ENCODE peak calls at places on chromosomes 1 and 21, in ten cellular contexts. Y is gastrocnemius medialis, E is cardiac muscle cell, A is GM12864, W is astrocyte, R is astrocyte of the spinal cord, I is cardiac fibroblast, P is fibroblast of lung, Z is sigmoid colon, S is K562. T is an unnamed sample.

GRCh38 chr1:48214820-48215219 is 7.7 kb upstream of the SLC5A9 start:
- DNase-seq in Y (no peak), E (no peak), A (no peak), W (no peak), R (no peak), I (no peak), P (no peak), Z (no peak), S (no peak), T (no peak)

GRCh38 chr1:156104065-156104810 is 10.3 kb upstream of the LMNA start:
- DNase-seq in Y (peak), E (peak), A (no peak), W (peak), R (peak), I (peak), P (peak), Z (peak), S (no peak), T (peak)

GRCh38 chr1:88876573-88877335 is 14.6 kb downstream of the GTF2B start:
- DNase-seq in Y (no peak), E (no peak), A (no peak), W (no peak), R (no peak), I (peak), P (no peak), Z (no peak), S (no peak), T (no peak)

GRCh38 chr1:7608628-7609295 is 162.3 kb upstream of the VAMP3 start:
- DNase-seq in Y (no peak), E (no peak), A (no peak), W (no peak), R (no peak), I (no peak), P (peak), Z (peak), S (peak), T (no peak)

GRCh38 chr1:180131510-180131909 is 23.2 kb upstream of the QSOX1 start:
- DNase-seq in Y (no peak), E (no peak), A (no peak), W (peak), R (peak), I (peak), P (peak), Z (no peak), S (peak), T (no peak)

GRCh38 chr1:57797084-57797483 is 373.2 kb upstream of the DAB1 start:
- DNase-seq in Y (no peak), E (no peak), A (no peak), W (no peak), R (no peak), I (no peak), P (no peak), Z (no peak), S (no peak), T (no peak)

GRCh38 chr1:159869173-159869572 is 6.7 kb upstream of the VSIG8 start:
- DNase-seq in Y (no peak), E (no peak), A (no peak), W (peak), R (peak), I (peak), P (peak), Z (no peak), S (peak), T (no peak)

GRCh38 chr1:203796223-203796747 is 862 bp downstream of the ZBED6 start:
- DNase-seq in Y (no peak), E (peak), A (no peak), W (peak), R (peak), I (peak), P (peak), Z (no peak), S (peak), T (peak)

GRCh38 chr1:11921022-11921421 is 5.2 kb downstream of the KIAA2013 start:
- DNase-seq in Y (no peak), E (no peak), A (no peak), W (no peak), R (no peak), I (no peak), P (no peak), Z (no peak), S (no peak), T (no peak)

GRCh38 chr21:17769049-17769845 is 49.9 kb downstream of the C21orf91 start:
- DNase-seq in Y (no peak), E (no peak), A (no peak), W (no peak), R (peak), I (no peak), P (no peak), Z (no peak), S (no peak), T (no peak)

GRCh38 chr1:154411525-154411924 is 6.4 kb downstream of the IL6R start:
- DNase-seq in Y (no peak), E (no peak), A (no peak), W (no peak), R (no peak), I (no peak), P (no peak), Z (no peak), S (no peak), T (no peak)

GRCh38 chr1:198495635-198496034 is 44.8 kb downstream of the ATP6V1G3 start:
- DNase-seq in Y (no peak), E (no peak), A (no peak), W (peak), R (peak), I (no peak), P (peak), Z (no peak), S (no peak), T (no peak)

GRCh38 chr21:19684328-19684727 is 1280.7 kb upstream of the TMPRSS15 start:
- DNase-seq in Y (no peak), E (no peak), A (no peak), W (no peak), R (no peak), I (no peak), P (no peak), Z (no peak), S (no peak), T (no peak)

GRCh38 chr1:81670997-81671396 is 129.7 kb upstream of the ADGRL2 start:
- DNase-seq in Y (no peak), E (no peak), A (no peak), W (no peak), R (no peak), I (peak), P (no peak), Z (no peak), S (no peak), T (no peak)

DNA sequence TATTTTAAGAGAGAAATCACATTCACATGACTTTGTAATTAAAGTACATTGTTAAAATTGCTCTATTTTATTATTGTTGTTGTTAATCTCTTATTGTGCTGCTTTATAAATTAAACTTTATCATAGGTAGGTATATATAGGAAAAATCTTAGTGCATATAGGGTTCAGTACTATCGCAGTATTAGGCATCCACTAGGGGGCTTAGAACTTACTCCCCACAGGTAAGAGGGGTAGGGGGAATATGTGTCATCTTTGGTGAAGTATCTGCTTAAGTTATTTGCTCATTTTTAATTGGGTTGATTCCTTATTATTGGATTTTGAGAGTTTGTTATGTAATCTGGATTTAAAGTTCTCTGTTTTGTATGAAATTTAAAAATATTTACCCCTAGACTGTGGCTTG is 385.2 kb downstream of the DUSP10 start:
- DNase-seq in Y (no peak), E (no peak), A (no peak), W (no peak), R (no peak), I (no peak), P (no peak), Z (no peak), S (peak), T (peak)
- TF ChIP-seq CTCF in Y (no peak), E (no peak), A (peak), W (no peak), R (no peak), I (no peak), P (peak), Z (no peak), S (peak), T (peak)

GRCh38 chr1:19480282-19480681 is 5.1 kb downstream of the CAPZB start:
- DNase-seq in Y (no peak), E (no peak), A (no peak), W (no peak), R (no peak), I (no peak), P (no peak), Z (no peak), S (no peak), T (no peak)
- H3K4me3 ChIP-seq in Y (no peak), E (no peak), A (no peak), W (no peak), R (no peak), I (no peak), P (no peak), Z (no peak), S (no peak), T (no peak)

GRCh38 chr1:1550591-1551432 is 10.4 kb upstream of the TMEM240 start:
- DNase-seq in Y (peak), E (peak), A (no peak), W (no peak), R (peak), I (peak), P (no peak), Z (no peak), S (peak), T (no peak)
- TF ChIP-seq CTCF in Y (peak), E (peak), A (peak), W (peak), R (peak), I (peak), P (peak), Z (no peak), S (peak), T (no peak)

GRCh38 chr1:151718666-151719065 is 2.1 kb upstream of the CELF3 start:
- DNase-seq in Y (no peak), E (no peak), A (no peak), W (no peak), R (no peak), I (no peak), P (no peak), Z (no peak), S (no peak), T (no peak)

GRCh38 chr1:151720974-151721787 is at the start of gene RIIAD1:
- DNase-seq in Y (no peak), E (peak), A (peak), W (no peak), R (no peak), I (peak), P (peak), Z (no peak), S (no peak), T (peak)

GRCh38 chr1:151723726-151724370 is 2.5 kb downstream of the RIIAD1 start:
- DNase-seq in Y (no peak), E (no peak), A (no peak), W (no peak), R (no peak), I (no peak), P (no peak), Z (no peak), S (no peak), T (no peak)

GRCh38 chr1:151720190-151720953 is 950 bp upstream of the RIIAD1 start:
- DNase-seq in Y (no peak), E (peak), A (peak), W (no peak), R (peak), I (peak), P (peak), Z (no peak), S (no peak), T (peak)

DNA sequence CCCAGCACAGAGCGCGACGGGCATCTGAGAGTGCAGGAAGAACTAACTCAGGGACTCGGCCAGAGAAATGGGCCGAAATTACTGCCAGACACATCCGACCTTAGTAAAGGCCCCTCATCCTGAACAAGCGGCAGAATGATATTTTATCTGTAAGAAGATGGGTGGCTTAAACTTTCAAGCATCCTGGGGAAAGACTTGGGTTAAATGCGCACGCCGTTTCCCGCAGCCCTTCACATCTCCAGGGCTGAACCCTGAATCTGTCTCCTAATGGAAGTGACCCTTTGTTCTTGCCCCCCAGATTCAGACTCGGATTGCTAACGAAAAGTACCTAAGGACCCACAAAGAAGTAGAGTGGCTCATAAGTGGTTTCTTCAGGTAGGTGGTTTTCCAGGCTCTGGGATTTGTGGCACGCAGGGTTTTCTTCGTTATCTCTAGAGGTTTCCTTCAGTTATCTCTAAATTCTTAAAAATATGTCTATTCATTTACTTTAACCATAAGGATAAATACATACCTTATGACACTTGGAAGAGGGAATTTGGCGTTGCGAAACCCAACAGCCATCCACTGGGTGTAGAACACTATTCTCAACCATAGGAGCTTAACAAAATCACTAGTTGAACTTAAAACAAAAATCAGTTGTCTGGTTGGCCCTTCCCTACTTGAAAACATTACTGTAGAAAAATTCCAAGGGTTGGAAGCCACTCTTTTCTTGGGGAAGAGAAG is 627 bp downstream of the RIIAD1 start:
- DNase-seq in Y (no peak), E (no peak), A (no peak), W (no peak), R (no peak), I (no peak), P (no peak), Z (no peak), S (no peak), T (no peak)
- H3K4me3 ChIP-seq in Y (peak), E (peak), A (peak), W (peak), R (peak), I (peak), P (peak), Z (peak), S (no peak), T (peak)

GRCh38 chr1:26774462-26774861 is 13.3 kb upstream of the PIGV start:
- DNase-seq in Y (no peak), E (no peak), A (no peak), W (no peak), R (no peak), I (no peak), P (no peak), Z (no peak), S (no peak), T (no peak)

GRCh38 chr1:26768755-26769154 is 19.0 kb upstream of the PIGV start:
- DNase-seq in Y (peak), E (no peak), A (no peak), W (peak), R (peak), I (peak), P (peak), Z (no peak), S (no peak), T (no peak)

GRCh38 chr1:26771643-26772321 is 16.0 kb upstream of the PIGV start:
- DNase-seq in Y (peak), E (no peak), A (no peak), W (peak), R (peak), I (peak), P (peak), Z (no peak), S (peak), T (peak)

GRCh38 chr1:26772687-26773086 is 15.1 kb upstream of the PIGV start:
- DNase-seq in Y (no peak), E (no peak), A (no peak), W (peak), R (peak), I (peak), P (peak), Z (no peak), S (no peak), T (no peak)

DNA sequence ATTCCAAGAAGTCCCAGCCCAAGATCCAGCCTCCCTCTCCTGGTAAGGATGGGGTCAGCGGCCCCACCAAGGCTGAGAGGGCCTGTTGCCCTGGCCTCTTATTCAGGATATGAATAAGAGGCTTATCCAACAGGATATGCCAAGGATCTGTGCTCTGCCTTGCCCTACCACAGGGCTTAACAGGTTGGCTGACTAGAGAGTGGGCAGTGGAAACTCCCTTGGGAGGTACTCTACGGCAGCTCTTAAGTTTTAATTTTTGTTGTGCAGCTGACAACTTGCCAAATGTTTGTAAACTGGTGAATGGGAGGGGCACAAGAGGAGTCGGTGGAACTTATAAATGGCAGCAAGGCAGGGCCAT is 16.5 kb upstream of the PIGV start:
- DNase-seq in Y (no peak), E (no peak), A (no peak), W (no peak), R (no peak), I (no peak), P (no peak), Z (no peak), S (no peak), T (peak)
- TF ChIP-seq CTCF in Y (no peak), E (no peak), A (no peak), W (no peak), R (no peak), I (no peak), P (no peak), Z (no peak), S (no peak), T (no peak)

GRCh38 chr21:16072176-16072575 is 342.4 kb downstream of the USP25 start:
- DNase-seq in Y (no peak), E (no peak), A (no peak), W (no peak), R (no peak), I (no peak), P (no peak), Z (no peak), S (no peak), T (no peak)
- H3K4me3 ChIP-seq in Y (no peak), E (no peak), A (no peak), W (peak), R (no peak), I (no peak), P (no peak), Z (no peak), S (no peak), T (no peak)

GRCh38 chr1:242129103-242129502 is 130.2 kb upstream of the MAP1LC3C start:
- DNase-seq in Y (no peak), E (peak), A (no peak), W (no peak), R (peak), I (no peak), P (no peak), Z (no peak), S (peak), T (peak)
- TF ChIP-seq CTCF in Y (no peak), E (no peak), A (no peak), W (no peak), R (no peak), I (no peak), P (no peak), Z (no peak), S (peak), T (peak)

T was measured in GM12865.